ENCODE peak calls at places on chromosomes 6 and 20, in seven cellular contexts. P, R, X, K, W, D and T are unnamed samples.

GRCh38 chr6:81491486-81492101 is 260.9 kb downstream of the TENT5A start:
- DNase-seq in K (no peak), X (peak; percentile 13), D (no peak), R (no peak), W (no peak), P (no peak), T (no peak)

GRCh38 chr20:47113362-47114118 is 218.9 kb downstream of the EYA2 start:
- DNase-seq in X (no peak), D (no peak), W (no peak), R (no peak), P (no peak), K (no peak), T (no peak)

GRCh38 chr6:170074907-170075306 is 216.0 kb downstream of the DLL1 start:
- DNase-seq in K (peak; percentile 44), P (no peak), R (peak; percentile 24), D (peak; percentile 7), X (no peak), W (no peak), T (no peak)

GRCh38 chr6:32370510-32370909 is 1.2 kb downstream of the TSBP1 start:
- DNase-seq in D (no peak), K (no peak), R (no peak), W (no peak), X (no peak), P (no peak), T (no peak)

GRCh38 chr6:150078788-150079187 is 9.9 kb upstream of the ULBP3 start:
- DNase-seq in K (no peak), D (peak; percentile 53), W (no peak), R (no peak), X (no peak), P (no peak), T (peak; percentile 66)

GRCh38 chr20:39632176-39632575 is 670.0 kb downstream of the DHX35 start:
- DNase-seq in D (no peak), K (no peak), R (no peak), P (no peak), W (no peak), X (no peak), T (no peak)

GRCh38 chr6:43669922-43670622 is 17.5 kb downstream of the MRPS18A start:
- DNase-seq in K (no peak), X (peak; percentile 40), P (no peak), R (no peak), W (peak; percentile 43), D (no peak), T (peak; percentile 46)

GRCh38 chr6:89585156-89585555 is 53.4 kb downstream of the LYRM2 start:
- DNase-seq in K (no peak), W (no peak), P (no peak), R (no peak), X (no peak), D (no peak), T (no peak)

GRCh38 chr20:18504479-18505060 is 3.2 kb upstream of the SEC23B start:
- DNase-seq in D (peak; percentile 9), X (no peak), K (peak; percentile 70), R (no peak), W (no peak), P (peak; percentile 31), T (peak; percentile 34)

GRCh38 chr6:41159415-41160082 is 3.4 kb downstream of the TREM2 start:
- DNase-seq in K (no peak), P (no peak), D (no peak), R (no peak), X (peak; percentile 15), W (no peak), T (no peak)

GRCh38 chr6:158068156-158068892 is 86.7 kb downstream of the SYNJ2 start:
- DNase-seq in X (no peak), W (no peak), P (no peak), K (no peak), R (no peak), D (no peak), T (no peak)

GRCh38 chr6:130937942-130938604 is 110.9 kb downstream of the SMLR1 start:
- DNase-seq in W (no peak), X (no peak), P (no peak), R (no peak), K (no peak), D (no peak), T (no peak)

GRCh38 chr20:49356676-49357075 is 78.8 kb upstream of the ZNFX1 start:
- DNase-seq in K (no peak), P (no peak), D (no peak), W (no peak), X (no peak), R (no peak), T (no peak)

GRCh38 chr6:15320683-15321082 is 74.8 kb downstream of the JARID2 start:
- DNase-seq in K (no peak), D (no peak), W (no peak), R (no peak), P (no peak), X (no peak), T (no peak)

GRCh38 chr6:82208914-82209313 is 38.6 kb downstream of the IBTK start:
- DNase-seq in R (no peak), D (no peak), P (no peak), X (no peak), K (no peak), W (no peak), T (no peak)

GRCh38 chr6:40695114-40695513 is 108.0 kb upstream of the LRFN2 start:
- DNase-seq in W (no peak), P (no peak), X (no peak), R (no peak), D (no peak), K (no peak), T (no peak)

GRCh38 chr20:5511082-5511481 is 194.3 kb upstream of the PROKR2 start:
- DNase-seq in X (no peak), R (no peak), W (no peak), K (no peak), D (no peak), P (no peak), T (no peak)

GRCh38 chr6:160328447-160328846 is 19.7 kb upstream of the SLC22A3 start:
- DNase-seq in K (no peak), X (no peak), W (no peak), D (no peak), P (no peak), R (no peak), T (no peak)

GRCh38 chr6:130843575-130844320 is 16.5 kb downstream of the SMLR1 start:
- DNase-seq in P (no peak), R (no peak), W (peak; percentile 23), X (peak; percentile 52), K (no peak), D (no peak), T (no peak)

GRCh38 chr6:109224994-109225393 is 129.7 kb downstream of the CEP57L1 start:
- DNase-seq in R (no peak), X (no peak), D (no peak), P (no peak), K (no peak), W (no peak), T (no peak)

GRCh38 chr6:168252267-168252666 is 67.3 kb downstream of the DACT2 start:
- DNase-seq in W (no peak), K (no peak), P (no peak), X (no peak), R (no peak), D (no peak), T (no peak)
- H3K4me1 ChIP-seq in W (no peaks in the 10 kb centered on the region), K (no peaks in the 10 kb centered on the region), P (no peaks in the 10 kb centered on the region), X (peaks cover 27% of the 10 kb centered on the region), R (peaks cover 19% of the 10 kb centered on the region), D (peaks cover 8% of the 10 kb centered on the region), T (peaks cover 8% of the 10 kb centered on the region)

DNA sequence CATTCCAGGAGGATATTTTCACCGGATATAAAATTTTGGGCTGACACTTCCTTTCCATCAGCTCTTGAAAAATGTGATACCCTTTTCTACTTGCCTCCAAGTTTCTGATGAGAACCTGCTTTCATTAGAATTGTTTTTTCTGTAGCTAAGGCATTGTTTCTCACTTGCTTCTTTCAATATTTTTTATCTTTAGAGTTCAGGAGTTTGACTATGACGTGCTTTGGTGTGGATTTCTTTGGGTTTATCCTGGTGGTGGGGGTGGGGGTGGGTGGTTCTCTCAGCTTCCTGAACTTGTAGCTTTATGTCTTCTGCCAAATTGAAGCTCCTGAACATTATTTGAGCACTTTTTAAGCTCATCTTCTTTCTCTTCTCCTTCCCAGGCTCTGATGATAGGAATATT is 11.4 kb downstream of the ZNF831 start:
- DNase-seq in K (no peak), X (no peak), W (no peak), P (no peak), R (no peak), D (no peak), T (no peak)
- H3K4me1 ChIP-seq in K (no peaks in the 10 kb centered on the region), X (no peaks in the 10 kb centered on the region), W (peaks cover 4% of the 10 kb centered on the region), P (no peaks in the 10 kb centered on the region), R (peaks cover 12% of the 10 kb centered on the region), D (peaks cover 19% of the 10 kb centered on the region), T (peaks cover 5% of the 10 kb centered on the region)

DNA sequence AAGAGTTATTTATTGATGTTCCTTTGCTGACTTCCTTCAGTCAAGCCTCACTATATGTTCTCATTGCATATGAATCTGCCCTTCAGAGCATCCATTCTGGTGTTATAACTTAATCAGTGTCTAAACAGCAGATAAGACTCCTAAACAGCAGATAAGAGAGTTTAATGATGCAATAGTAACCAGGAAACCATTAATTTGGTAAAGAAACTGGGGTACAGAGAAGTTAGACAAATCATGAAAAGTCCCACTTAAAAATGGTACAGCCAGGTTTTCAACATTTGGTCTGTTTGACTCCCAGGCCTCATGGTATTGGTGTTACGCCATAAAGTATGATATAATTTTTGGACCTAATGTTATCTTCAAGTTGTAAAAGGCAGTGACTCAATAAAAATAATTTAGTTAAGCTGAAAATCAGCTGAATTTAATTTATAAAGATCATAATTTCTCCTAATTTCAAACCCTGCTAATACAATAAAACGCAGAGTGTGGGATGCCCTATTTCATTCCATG is 127.4 kb upstream of the DST start:
- DNase-seq in R (no peak), W (no peak), D (no peak), P (no peak), K (no peak), X (no peak), T (no peak)
- H3K4me1 ChIP-seq in R (peaks cover 2% of the 10 kb centered on the region), W (peaks cover 4% of the 10 kb centered on the region), D (peaks cover 8% of the 10 kb centered on the region), P (peaks cover 23% of the 10 kb centered on the region), K (peaks cover 14% of the 10 kb centered on the region), X (no peaks in the 10 kb centered on the region), T (no peaks in the 10 kb centered on the region)

GRCh38 chr6:56753801-56754200 is 111.1 kb upstream of the DST start:
- DNase-seq in X (no peak), W (no peak), K (no peak), D (no peak), R (no peak), P (no peak), T (no peak)

GRCh38 chr6:56751604-56752003 is 108.9 kb upstream of the DST start:
- DNase-seq in W (no peak), X (no peak), P (no peak), D (no peak), R (no peak), K (no peak), T (no peak)

GRCh38 chr6:56752009-56752408 is 109.3 kb upstream of the DST start:
- DNase-seq in P (no peak), D (no peak), X (no peak), K (no peak), W (no peak), R (no peak), T (no peak)

GRCh38 chr6:56755040-56755439 is 112.4 kb upstream of the DST start:
- DNase-seq in R (no peak), P (no peak), K (no peak), D (no peak), X (no peak), W (no peak), T (no peak)

DNA sequence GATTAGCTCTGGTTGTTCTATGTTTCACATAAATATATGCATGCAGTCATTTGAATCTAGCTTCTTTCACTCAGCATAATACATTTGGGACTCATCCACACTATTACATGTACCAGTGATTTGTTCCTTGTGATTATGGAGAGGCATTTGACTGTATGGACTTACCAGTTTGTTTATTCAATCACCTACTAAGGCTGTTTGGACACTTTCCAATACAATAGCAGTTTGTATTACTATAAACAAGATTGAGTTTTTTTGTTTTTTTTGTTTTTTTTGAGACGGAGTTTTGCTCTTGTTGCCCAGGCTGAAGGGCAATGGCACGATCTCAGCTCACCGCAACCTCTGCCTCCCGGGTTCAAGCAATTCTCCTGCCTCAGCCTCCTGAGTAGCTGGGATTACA is 109.8 kb upstream of the DST start:
- DNase-seq in P (no peak), D (no peak), X (no peak), R (no peak), W (no peak), K (no peak), T (no peak)
- H3K4me1 ChIP-seq in P (peaks cover 8% of the 10 kb centered on the region), D (peaks cover 9% of the 10 kb centered on the region), X (peaks cover 32% of the 10 kb centered on the region), R (peaks cover 53% of the 10 kb centered on the region), W (peaks cover 12% of the 10 kb centered on the region), K (peaks cover 5% of the 10 kb centered on the region), T (no peaks in the 10 kb centered on the region)